ENCODE peak calls at places on chromosomes 11 and 22, in eight cellular contexts. J is uterus, O is A549, Y is body of pancreas, Q is Panc1, M is neuronal stem cell, Z is heart right ventricle, A is right lobe of liver. P is an unnamed sample.
A peak's percentile ranks its signal among the peaks of the same experiment; 100 is the strongest.

GRCh38 chr11:65373839-65374580 is 8.4 kb downstream of the SLC25A45 start:
- DNase-seq in Z (no peak), Q (no peak), Y (no peak), A (no peak), O (no peak), J (no peak), M (no peak), P (no peak)

GRCh38 chr11:128476729-128477128 is 110.6 kb downstream of the ETS1 start:
- DNase-seq in O (no peak), Q (no peak), J (no peak), Y (no peak), M (no peak), Z (no peak), A (no peak), P (no peak)

GRCh38 chr11:117381988-117382387 is 54.3 kb downstream of the CEP164 start:
- DNase-seq in M (no peak), A (no peak), O (no peak), J (no peak), Z (no peak), Y (no peak), Q (no peak), P (no peak)

GRCh38 chr11:72773696-72774095 is 20.2 kb downstream of the STARD10 start:
- DNase-seq in O (no peak), Z (no peak), A (no peak), Q (no peak), J (no peak), Y (no peak), M (no peak), P (no peak)

GRCh38 chr11:38019072-38019775 is 1421.2 kb upstream of the RAG2 start:
- DNase-seq in Y (no peak), J (no peak), M (no peak), Q (no peak), A (no peak), Z (no peak), O (no peak), P (no peak)

GRCh38 chr11:68763926-68764657 is 12.8 kb upstream of the TESMIN start:
- DNase-seq in Y (no peak), J (no peak), Q (no peak), O (no peak), Z (no peak), M (no peak), A (no peak), P (no peak)

GRCh38 chr11:111518668-111519067 is 4.1 kb downstream of the HOATZ start:
- DNase-seq in Q (no peak), Y (no peak), J (no peak), M (no peak), O (no peak), Z (no peak), A (no peak), P (no peak)

GRCh38 chr11:29482510-29482909 is 534.3 kb downstream of the KCNA4 start:
- DNase-seq in J (no peak), A (no peak), Q (no peak), M (no peak), Y (no peak), Z (no peak), O (no peak), P (no peak)

GRCh38 chr11:130675456-130675855 is 227.0 kb downstream of the ADAMTS15 start:
- DNase-seq in Q (no peak), A (no peak), M (no peak), O (no peak), Z (peak; percentile 87), Y (no peak), J (peak; percentile 83), P (peak; percentile 81)

GRCh38 chr11:112241486-112241885 is 15.3 kb downstream of the PTS start:
- DNase-seq in Y (no peak), A (no peak), Z (no peak), O (no peak), M (no peak), Q (no peak), J (peak; percentile 30), P (no peak)

GRCh38 chr11:12845739-12846358 is 163.3 kb upstream of the RASSF10 start:
- DNase-seq in A (no peak), Z (no peak), O (no peak), J (no peak), Y (peak; percentile 67), M (no peak), Q (no peak), P (no peak)

GRCh38 chr22:23097412-23098229 is 27.3 kb downstream of the GNAZ start:
- DNase-seq in M (no peak), Q (no peak), A (no peak), Z (no peak), J (no peak), O (no peak), Y (no peak), P (no peak)

GRCh38 chr11:61352038-61352437 is 9.6 kb downstream of the CYB561A3 start:
- DNase-seq in O (no peak), J (no peak), Q (no peak), M (no peak), Y (no peak), A (peak; percentile 68), Z (no peak), P (peak; percentile 5)

GRCh38 chr11:88174627-88175003 is 628 bp downstream of the RAB38 start:
- DNase-seq in O (peak; percentile 8), Z (peak; percentile 50), J (peak; percentile 52), Q (no peak), A (peak; percentile 47), Y (peak; percentile 63), M (peak; percentile 29), P (peak; percentile 54)

GRCh38 chr11:123590296-123590912 is 64.0 kb downstream of the SCN3B start:
- DNase-seq in Z (peak; percentile 51), Q (no peak), O (peak; percentile 92), M (no peak), J (no peak), Y (peak; percentile 41), A (no peak), P (no peak)

GRCh38 chr11:31340903-31341572 is 28.5 kb downstream of the DCDC1 start:
- DNase-seq in Y (peak; percentile 12), O (peak; percentile 15), A (no peak), J (no peak), Z (no peak), Q (peak; percentile 13), M (no peak), P (no peak)
- H3K4me1 ChIP-seq in Y (no peaks in the 10 kb centered on the region), O (no peaks in the 10 kb centered on the region), A (no peaks in the 10 kb centered on the region), J (no peaks in the 10 kb centered on the region), Z (no peaks in the 10 kb centered on the region), Q (no peaks in the 10 kb centered on the region), M (no peaks in the 10 kb centered on the region), P (no peaks in the 10 kb centered on the region)

GRCh38 chr11:35619030-35619753 is 932 bp downstream of the FJX1 start:
- DNase-seq in Y (peak; percentile 42), A (peak; percentile 50), Z (no peak), Q (no peak), O (peak; percentile 37), M (peak; percentile 56), J (peak; percentile 29), P (peak; percentile 32)

GRCh38 chr11:35621620-35622019 is 3.4 kb downstream of the FJX1 start:
- DNase-seq in M (no peak), O (no peak), Z (no peak), Q (no peak), Y (no peak), J (no peak), A (no peak), P (no peak)

GRCh38 chr11:35618497-35619029 is 303 bp downstream of the FJX1 start:
- DNase-seq in Y (peak; percentile 31), Z (peak; percentile 12), A (peak; percentile 50), J (peak; percentile 48), M (peak; percentile 43), O (peak; percentile 50), Q (no peak), P (peak; percentile 38)

GRCh38 chr11:35622070-35622469 is 3.8 kb downstream of the FJX1 start:
- DNase-seq in A (no peak), Q (no peak), Y (no peak), Z (no peak), O (no peak), J (no peak), M (no peak), P (no peak)

DNA sequence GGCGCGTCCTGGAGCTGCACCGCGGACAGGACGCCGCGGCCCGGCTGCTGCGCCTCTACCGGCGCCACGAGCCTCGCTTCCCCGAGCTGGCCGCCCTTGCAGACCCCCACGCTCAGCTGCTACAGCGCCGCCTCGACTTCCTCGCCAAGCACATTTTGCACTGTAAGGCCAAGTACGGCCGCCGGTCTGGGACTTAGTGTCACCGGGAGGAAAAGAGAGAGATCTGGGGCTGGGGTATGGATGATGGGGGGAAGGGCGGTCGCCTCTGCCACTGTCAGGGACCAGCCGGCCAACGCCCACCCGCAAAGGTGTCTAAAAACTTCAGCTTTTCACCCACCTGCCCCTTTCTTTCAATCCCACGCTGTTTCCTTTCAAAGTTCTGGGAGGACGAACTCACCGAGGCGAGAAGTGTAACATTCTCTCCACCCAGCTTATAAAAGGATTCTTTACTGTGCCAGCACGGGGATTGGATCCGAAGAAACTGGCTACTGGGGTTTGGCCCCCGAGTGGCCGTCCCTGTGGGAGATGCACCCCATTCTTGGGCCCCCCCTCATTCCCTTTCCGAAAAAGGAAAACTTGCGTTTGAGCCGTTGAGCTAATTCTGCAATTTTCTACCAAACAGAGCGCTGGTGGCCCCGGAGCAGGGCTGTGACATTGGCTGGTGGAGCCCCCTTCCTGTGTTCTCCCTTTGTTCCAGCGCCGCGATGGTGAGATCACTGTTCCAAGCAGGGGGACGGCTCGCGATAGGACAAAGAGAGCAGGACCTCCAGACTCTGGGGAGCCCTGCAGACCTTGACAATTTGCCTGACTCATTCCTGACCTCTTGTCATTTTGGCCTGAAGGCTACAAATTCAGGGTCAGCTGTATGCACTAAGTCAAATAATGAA is 1.7 kb downstream of the FJX1 start:
- DNase-seq in Q (no peak), Z (peak; percentile 34), M (peak; percentile 66), A (no peak), Y (no peak), O (peak; percentile 42), J (no peak), P (peak; percentile 59)
- H3K4me1 ChIP-seq in Q (peaks cover 52% of the 10 kb centered on the region), Z (peaks cover 60% of the 10 kb centered on the region), M (peaks cover 15% of the 10 kb centered on the region), A (peaks cover 8% of the 10 kb centered on the region), Y (peaks cover 38% of the 10 kb centered on the region), O (peaks cover 43% of the 10 kb centered on the region), J (no peaks in the 10 kb centered on the region), P (peaks cover 41% of the 10 kb centered on the region)

GRCh38 chr22:17845790-17846189 is 71.5 kb upstream of the BID start:
- DNase-seq in A (no peak), Q (no peak), O (no peak), Y (no peak), Z (peak; percentile 35), M (no peak), J (peak; percentile 71), P (no peak)
- H3K4me1 ChIP-seq in A (peaks cover 3% of the 10 kb centered on the region), Q (no peaks in the 10 kb centered on the region), O (no peaks in the 10 kb centered on the region), Y (no peaks in the 10 kb centered on the region), Z (peaks cover 54% of the 10 kb centered on the region), M (no peaks in the 10 kb centered on the region), J (no peaks in the 10 kb centered on the region), P (peaks cover 47% of the 10 kb centered on the region)

GRCh38 chr22:24144056-24144455 is 37.2 kb upstream of the SUSD2 start:
- DNase-seq in Z (no peak), J (no peak), M (no peak), O (no peak), A (no peak), Q (no peak), Y (no peak), P (no peak)

GRCh38 chr22:24146791-24147353 is 34.4 kb upstream of the SUSD2 start:
- DNase-seq in O (no peak), Q (no peak), Y (peak; percentile 30), J (peak; percentile 64), A (no peak), M (no peak), Z (peak; percentile 45), P (peak; percentile 42)

GRCh38 chr22:24146190-24146616 is 35.1 kb upstream of the SUSD2 start:
- DNase-seq in J (peak; percentile 45), Y (peak; percentile 64), Z (peak; percentile 38), A (no peak), O (peak; percentile 22), M (no peak), Q (no peak), P (peak; percentile 58)

GRCh38 chr22:24144471-24145115 is 36.7 kb upstream of the SUSD2 start:
- DNase-seq in J (no peak), Q (no peak), M (no peak), A (no peak), O (no peak), Y (no peak), Z (peak; percentile 34), P (peak; percentile 70)

GRCh38 chr22:24145446-24146189 is 35.7 kb upstream of the SUSD2 start:
- DNase-seq in M (no peak), Q (no peak), Y (no peak), O (no peak), Z (no peak), A (no peak), J (peak; percentile 60), P (no peak)
- H3K4me1 ChIP-seq in M (peaks cover 21% of the 10 kb centered on the region), Q (peaks cover 9% of the 10 kb centered on the region), Y (peaks cover 58% of the 10 kb centered on the region), O (peaks cover 31% of the 10 kb centered on the region), Z (peaks cover 81% of the 10 kb centered on the region), A (peaks cover 8% of the 10 kb centered on the region), J (peaks cover 22% of the 10 kb centered on the region), P (peaks cover 71% of the 10 kb centered on the region)